ENCODE peak calls at places on chromosomes 11 and 22, in four cellular contexts. G is upper lobe of left lung, E is HepG2, L is K562. W is an unnamed sample.

GRCh38 chr11:32172771-32173170 is 81.9 kb downstream of the RCN1 start:
- ATAC-seq in G (no peak), E (no peak), L (no peak), W (no peak)

GRCh38 chr11:58024601-58025091 is 965 bp downstream of the OR9Q1 start:
- ATAC-seq in G (peak), E (peak), L (no peak), W (peak)

GRCh38 chr11:85569525-85569924 is 57.6 kb downstream of the DLG2 start:
- ATAC-seq in G (no peak), E (no peak), L (no peak), W (no peak)

GRCh38 chr11:15196704-15197103 is 82.0 kb downstream of the INSC start:
- ATAC-seq in G (no peak), E (no peak), L (no peak), W (no peak)

GRCh38 chr22:49310354-49310753 is 517.3 kb downstream of the BRD1 start:
- ATAC-seq in G (no peak), E (no peak), L (no peak), W (no peak)

GRCh38 chr11:128103278-128103873 is 484.0 kb downstream of the ETS1 start:
- ATAC-seq in G (no peak), E (no peak), L (no peak), W (no peak)

GRCh38 chr11:121143921-121144320 is 42.9 kb downstream of the TECTA start:
- ATAC-seq in G (no peak), E (no peak), L (no peak), W (no peak)

GRCh38 chr11:34263462-34264186 is 94.2 kb downstream of the ABTB2 start:
- ATAC-seq in G (peak), E (peak), L (no peak), W (peak)

GRCh38 chr22:27460596-27461347 is 340.8 kb downstream of the MN1 start:
- ATAC-seq in G (no peak), E (no peak), L (no peak), W (peak)

GRCh38 chr11:67146516-67147226 is 27.6 kb downstream of the KDM2A start:
- ATAC-seq in G (no peak), E (no peak), L (no peak), W (no peak)

GRCh38 chr11:128480066-128480465 is 107.3 kb downstream of the ETS1 start:
- ATAC-seq in G (no peak), E (no peak), L (no peak), W (no peak)

GRCh38 chr11:67030976-67031375 is 8.0 kb downstream of the SYT12 start:
- ATAC-seq in G (no peak), E (no peak), L (no peak), W (no peak)

GRCh38 chr22:44146088-44146861 is 34.5 kb upstream of the PARVG start:
- ATAC-seq in G (peak), E (no peak), L (no peak), W (no peak)

GRCh38 chr22:44145544-44145943 is 35.2 kb upstream of the PARVG start:
- ATAC-seq in G (no peak), E (no peak), L (no peak), W (no peak)

GRCh38 chr22:44151661-44152060 is 29.1 kb upstream of the PARVG start:
- ATAC-seq in G (no peak), E (no peak), L (no peak), W (no peak)

GRCh38 chr22:44147036-44147645 is 33.6 kb upstream of the PARVG start:
- ATAC-seq in G (no peak), E (no peak), L (no peak), W (no peak)

GRCh38 chr22:44147821-44148574 is 32.7 kb upstream of the PARVG start:
- ATAC-seq in G (no peak), E (no peak), L (no peak), W (peak)
- TF ChIP-seq EP300 in G (no peak), E (no peak), L (no peak), W (no peak)

GRCh38 chr22:46001046-46001425 is 24.1 kb upstream of the WNT7B start:
- ATAC-seq in G (no peak), E (no peak), L (no peak), W (no peak)
- TF ChIP-seq CTCF in G (no peak), E (no peak), L (no peak), W (no peak)

GRCh38 chr11:126122863-126123262 is 60.2 kb upstream of the CDON start:
- ATAC-seq in G (no peak), E (no peak), L (no peak), W (peak)
- TF ChIP-seq POLR2AphosphoS5 in G (no peak), E (no peak), L (no peak), W (peak)

GRCh38 chr22:45771711-45772110 is 100.1 kb downstream of the ATXN10 start:
- ATAC-seq in G (no peak), E (no peak), L (no peak), W (no peak)

GRCh38 chr22:45774016-45774670 is 102.5 kb downstream of the ATXN10 start:
- ATAC-seq in G (no peak), E (no peak), L (no peak), W (no peak)

GRCh38 chr22:45770506-45770905 is 98.9 kb downstream of the ATXN10 start:
- ATAC-seq in G (no peak), E (no peak), L (no peak), W (no peak)

GRCh38 chr22:45771057-45771456 is 99.4 kb downstream of the ATXN10 start:
- ATAC-seq in G (no peak), E (no peak), L (no peak), W (no peak)

DNA sequence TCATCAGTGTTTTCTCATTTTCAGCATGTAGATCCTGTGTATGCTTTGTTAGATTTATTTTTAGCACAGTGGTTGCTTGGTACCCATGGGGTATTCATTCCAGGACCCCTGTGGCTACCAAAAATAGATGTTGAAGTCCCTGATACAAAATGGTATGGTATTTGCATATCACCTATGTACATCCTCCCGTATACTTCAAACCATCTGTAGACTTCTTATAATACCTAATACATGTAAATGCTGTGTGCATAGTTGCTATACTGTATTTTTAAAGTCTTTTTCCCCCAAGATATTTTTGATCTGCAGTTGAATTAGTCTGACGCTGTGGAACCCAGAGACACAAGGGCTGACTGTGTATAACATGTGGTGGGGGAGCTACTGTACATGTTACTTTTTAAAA is 101.1 kb downstream of the ATXN10 start:
- ATAC-seq in G (no peak), E (no peak), L (no peak), W (no peak)
- TF ChIP-seq EP300 in G (no peak), E (no peak), L (no peak), W (no peak)

W was measured in gastroesophageal sphincter.